ENCODE peak calls at places on chromosomes 5 and 9, in ten cellular contexts. F is psoas muscle, Q is HepG2, Y is GM06990, X is HCT116, A is tibial artery, U is heart left ventricle, H is AG10803, R is breast epithelium, O is Peyer's patch. T is an unnamed sample.

GRCh38 chr5:157571357-157571827 is 4.2 kb downstream of the ADAM19 start:
- DNase-seq in F (no peak), Q (no peak), Y (peak; percentile 64), X (no peak), A (no peak), U (peak; percentile 47), H (peak; percentile 44), R (no peak), O (no peak), T (peak; percentile 89)

GRCh38 chr9:135080286-135081263 is 6.9 kb upstream of the OLFM1 start:
- DNase-seq in F (no peak), Q (no peak), Y (no peak), X (no peak), A (peak; percentile 53), U (peak; percentile 7), H (no peak), R (no peak), O (peak; percentile 8), T (no peak)

GRCh38 chr5:34789021-34789531 is 49.9 kb upstream of the TTC23L start:
- DNase-seq in F (peak; percentile 17), Q (no peak), Y (no peak), X (no peak), A (peak; percentile 70), U (peak; percentile 40), H (peak; percentile 89), R (peak; percentile 30), O (no peak), T (no peak)

GRCh38 chr9:110351009-110351467 is 13.4 kb upstream of the TXNDC8 start:
- DNase-seq in F (no peak), Q (no peak), Y (no peak), X (peak; percentile 51), A (no peak), U (no peak), H (peak; percentile 81), R (no peak), O (no peak), T (no peak)

GRCh38 chr5:78908173-78908901 is 76.8 kb downstream of the ARSB start:
- DNase-seq in F (peak; percentile 44), Q (no peak), Y (no peak), X (no peak), A (peak; percentile 86), U (peak; percentile 67), H (peak; percentile 65), R (no peak), O (peak; percentile 56), T (no peak)

GRCh38 chr5:58294598-58295298 is 165.1 kb downstream of the PLK2 start:
- DNase-seq in F (no peak), Q (no peak), Y (no peak), X (no peak), A (no peak), U (no peak), H (peak; percentile 41), R (no peak), O (no peak), T (no peak)

GRCh38 chr5:67680109-67680508 is 483.5 kb upstream of the CD180 start:
- DNase-seq in F (no peak), Q (no peak), Y (no peak), X (no peak), A (no peak), U (no peak), H (peak; percentile 84), R (no peak), O (no peak), T (no peak)

GRCh38 chr5:79795764-79796398 is 106.2 kb downstream of the CMYA5 start:
- DNase-seq in F (peak; percentile 35), Q (no peak), Y (no peak), X (no peak), A (no peak), U (peak; percentile 77), H (peak; percentile 18), R (peak; percentile 36), O (peak; percentile 57), T (no peak)

GRCh38 chr5:158756873-158757272 is 342.8 kb downstream of the EBF1 start:
- DNase-seq in F (no peak), Q (no peak), Y (no peak), X (no peak), A (no peak), U (no peak), H (peak; percentile 39), R (no peak), O (no peak), T (no peak)

GRCh38 chr5:158758666-158759065 is 341.1 kb downstream of the EBF1 start:
- DNase-seq in F (no peak), Q (no peak), Y (no peak), X (no peak), A (no peak), U (no peak), H (peak; percentile 85), R (no peak), O (no peak), T (no peak)

GRCh38 chr5:158755971-158756370 is 343.7 kb downstream of the EBF1 start:
- DNase-seq in F (no peak), Q (no peak), Y (no peak), X (no peak), A (no peak), U (no peak), H (peak; percentile 54), R (no peak), O (no peak), T (no peak)

GRCh38 chr5:158763217-158763616 is 336.5 kb downstream of the EBF1 start:
- DNase-seq in F (no peak), Q (no peak), Y (no peak), X (no peak), A (no peak), U (no peak), H (no peak), R (no peak), O (no peak), T (no peak)

GRCh38 chr5:158759276-158759675 is 340.4 kb downstream of the EBF1 start:
- DNase-seq in F (no peak), Q (no peak), Y (no peak), X (no peak), A (no peak), U (no peak), H (no peak), R (no peak), O (no peak), T (no peak)
- H3K4me3 ChIP-seq in F (no peak overlapping the region), Q (no peak overlapping the region), Y (no peak overlapping the region), X (no peak overlapping the region), A (no peak overlapping the region), U (no peak overlapping the region), H (no peak overlapping the region), R (no peak overlapping the region), O (no peak overlapping the region), T (no peak overlapping the region)

GRCh38 chr5:141940695-141941271 is 17.1 kb downstream of the DELE1 start:
- DNase-seq in F (no peak), Q (no peak), Y (no peak), X (no peak), A (peak; percentile 70), U (no peak), H (peak; percentile 79), R (no peak), O (no peak), T (no peak)
- TF ChIP-seq CTCF in F (no peak), Q (no peak), Y (no peak), X (peak; percentile 17), A (no peak), U (no peak), H (peak; percentile 37), R (no peak), O (peak; percentile 11), T (no peak)

DNA sequence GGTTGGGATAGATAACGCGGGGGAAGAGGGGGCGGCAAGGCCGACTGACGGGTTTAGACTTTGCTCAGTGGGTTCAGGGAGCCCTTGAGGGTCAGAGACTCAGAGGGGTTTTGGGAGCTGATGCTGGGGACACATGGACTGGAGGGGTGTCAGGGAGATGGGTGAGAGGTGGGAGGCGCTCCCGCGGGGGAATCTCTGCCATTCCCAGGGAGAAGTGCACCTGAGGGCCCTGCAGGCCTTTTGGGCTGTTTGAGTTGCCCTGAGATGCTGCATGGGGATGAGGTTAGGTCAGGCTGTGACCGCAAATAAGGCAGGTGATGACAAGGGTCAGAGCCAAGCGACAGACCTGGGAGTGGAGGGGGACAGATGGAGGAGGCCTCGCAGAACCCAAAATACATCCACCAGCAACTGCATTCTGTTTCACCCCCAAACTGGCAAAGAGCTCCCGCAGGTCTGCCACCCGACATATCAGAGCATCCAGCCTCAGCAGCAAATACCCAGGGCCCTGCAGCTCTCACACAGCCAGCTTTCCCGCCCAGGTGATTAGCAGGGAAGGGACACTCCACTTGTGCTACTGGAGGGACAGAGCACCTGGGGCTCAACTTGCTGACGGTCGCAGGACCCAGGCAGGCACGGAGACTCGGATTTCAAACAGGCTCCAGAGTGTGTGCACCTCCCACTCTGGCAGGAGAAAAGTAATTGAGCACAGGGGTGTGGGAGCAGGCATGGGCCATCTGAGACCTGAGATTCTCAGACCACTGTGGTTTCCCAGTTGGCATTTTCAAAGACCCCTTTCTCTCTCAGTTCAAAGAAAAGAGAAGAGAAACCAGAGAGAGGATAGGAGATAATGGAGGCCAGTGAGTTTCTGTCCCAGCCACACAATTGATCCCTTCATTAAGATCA is 26.4 kb downstream of the TMOD1 start:
- DNase-seq in F (no peak), Q (no peak), Y (peak; percentile 34), X (no peak), A (peak; percentile 65), U (no peak), H (no peak), R (no peak), O (no peak), T (no peak)
- H3K4me3 ChIP-seq in F (no peak overlapping the region), Q (no peak overlapping the region), Y (no peak overlapping the region), X (no peak overlapping the region), A (no peak overlapping the region), U (no peak overlapping the region), H (no peak overlapping the region), R (no peak overlapping the region), O (no peak overlapping the region), T (no peak overlapping the region)

GRCh38 chr5:16934123-16934522 is 2.0 kb downstream of the MYO10 start:
- DNase-seq in F (peak; percentile 24), Q (peak; percentile 25), Y (peak; percentile 3), X (peak; percentile 63), A (peak; percentile 72), U (peak; percentile 54), H (peak; percentile 68), R (peak; percentile 24), O (peak; percentile 72), T (no peak)

GRCh38 chr5:16933337-16933736 is 2.8 kb downstream of the MYO10 start:
- DNase-seq in F (no peak), Q (no peak), Y (no peak), X (no peak), A (no peak), U (no peak), H (no peak), R (no peak), O (no peak), T (no peak)

GRCh38 chr5:16930487-16930886 is 5.6 kb downstream of the MYO10 start:
- DNase-seq in F (no peak), Q (no peak), Y (no peak), X (no peak), A (no peak), U (no peak), H (no peak), R (no peak), O (no peak), T (no peak)

GRCh38 chr5:16931334-16932110 is 4.6 kb downstream of the MYO10 start:
- DNase-seq in F (no peak), Q (no peak), Y (no peak), X (no peak), A (no peak), U (no peak), H (no peak), R (no peak), O (peak; percentile 70), T (no peak)

DNA sequence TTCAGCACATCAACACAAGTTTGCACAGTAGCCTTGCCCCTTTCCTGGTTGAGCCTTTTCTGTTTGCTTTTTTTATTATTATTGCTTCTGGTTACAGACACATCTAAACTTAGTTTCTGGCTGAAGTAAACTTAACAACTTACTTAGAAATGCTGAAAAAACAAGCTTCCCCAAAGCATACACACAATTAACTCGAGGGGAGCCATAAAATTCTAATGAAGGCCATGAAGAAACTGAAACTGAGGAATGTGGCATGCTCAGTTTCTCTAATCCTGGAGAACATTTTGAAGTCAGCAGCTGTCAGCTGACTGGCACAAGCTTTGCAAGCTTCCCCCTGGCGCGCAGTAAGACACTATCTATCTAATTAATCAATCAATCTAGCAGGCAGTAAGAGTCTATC is 3.7 kb downstream of the MYO10 start:
- DNase-seq in F (no peak), Q (no peak), Y (no peak), X (no peak), A (no peak), U (no peak), H (no peak), R (no peak), O (no peak), T (no peak)
- TF ChIP-seq CTCF in F (no peak), Q (no peak), Y (no peak), X (no peak), A (no peak), U (no peak), H (no peak), R (no peak), O (no peak), T (no peak)

T was measured in GM12864.